ENCODE peak calls at places on chromosomes 1 and 21, in six cellular contexts. M, D, R, U, H and K are unnamed samples.

GRCh38 chr1:187338762-187339412 is 510.1 kb downstream of the PLA2G4A start:
- DNase-seq in M (no peak), D (no peak), R (no peak), U (no peak), H (no peak), K (no peak)

GRCh38 chr1:45205000-45205909 is 1.1 kb downstream of the ZSWIM5 start:
- DNase-seq in M (no peak), D (peak; percentile 71), R (peak; percentile 81), U (peak; percentile 38), H (peak; percentile 12), K (peak; percentile 43)

GRCh38 chr1:89622895-89623294 is 10.0 kb upstream of the LRRC8C start:
- DNase-seq in M (no peak), D (peak; percentile 62), R (no peak), U (no peak), H (no peak), K (no peak)

GRCh38 chr1:30706528-30706927 is 16.9 kb downstream of the MATN1 start:
- DNase-seq in M (peak; percentile 23), D (peak; percentile 76), R (peak; percentile 66), U (no peak), H (no peak), K (no peak)

GRCh38 chr1:16607433-16607851 is 5.9 kb downstream of the NBPF1 start:
- DNase-seq in M (no peak), D (no peak), R (no peak), U (peak; percentile 25), H (no peak), K (no peak)

GRCh38 chr1:2060082-2060481 is 9.9 kb downstream of the PRKCZ start:
- DNase-seq in M (no peak), D (no peak), R (no peak), U (no peak), H (no peak), K (no peak)

GRCh38 chr1:7732331-7732730 is 38.8 kb upstream of the VAMP3 start:
- DNase-seq in M (no peak), D (no peak), R (no peak), U (no peak), H (no peak), K (no peak)

GRCh38 chr1:40405812-40406211 is 32.3 kb downstream of the SMAP2 start:
- DNase-seq in M (no peak), D (no peak), R (no peak), U (no peak), H (no peak), K (no peak)

GRCh38 chr1:227759345-227760300 is 24.4 kb downstream of the SNAP47 start:
- DNase-seq in M (peak; percentile 46), D (peak; percentile 98), R (no peak), U (no peak), H (peak; percentile 90), K (peak; percentile 98)

GRCh38 chr1:24551910-24552571 is 3.8 kb upstream of the NCMAP start:
- DNase-seq in M (no peak), D (no peak), R (peak; percentile 40), U (no peak), H (no peak), K (no peak)

GRCh38 chr1:59481915-59482505 is 185.1 kb downstream of the FGGY start:
- DNase-seq in M (no peak), D (peak; percentile 60), R (no peak), U (no peak), H (no peak), K (peak; percentile 22)

GRCh38 chr1:119449964-119450363 is 35.0 kb downstream of the HSD3B2 start:
- DNase-seq in M (peak; percentile 48), D (no peak), R (peak; percentile 4), U (no peak), H (peak; percentile 9), K (no peak)

GRCh38 chr1:186540521-186540920 is 79.6 kb upstream of the PDC start:
- DNase-seq in M (no peak), D (no peak), R (no peak), U (no peak), H (no peak), K (no peak)

GRCh38 chr1:63928197-63929105 is 154.6 kb downstream of the ROR1 start:
- DNase-seq in M (no peak), D (peak; percentile 64), R (peak; percentile 45), U (no peak), H (no peak), K (no peak)

GRCh38 chr21:35414511-35415139 is 365.5 kb upstream of the RUNX1 start:
- DNase-seq in M (no peak), D (no peak), R (no peak), U (no peak), H (no peak), K (peak; percentile 50)

GRCh38 chr1:193754732-193755427 is 568.5 kb upstream of the B3GALT2 start:
- DNase-seq in M (no peak), D (peak; percentile 21), R (no peak), U (no peak), H (no peak), K (no peak)

GRCh38 chr1:95408506-95409136 is 174.6 kb downstream of the RWDD3 start:
- DNase-seq in M (no peak), D (no peak), R (no peak), U (no peak), H (no peak), K (no peak)

GRCh38 chr1:38685373-38685772 is 174.2 kb downstream of the RRAGC start:
- DNase-seq in M (no peak), D (no peak), R (no peak), U (no peak), H (no peak), K (no peak)

GRCh38 chr1:62398377-62398776 is 38.5 kb upstream of the USP1 start:
- DNase-seq in M (peak; percentile 86), D (peak; percentile 70), R (no peak), U (no peak), H (peak; percentile 22), K (peak; percentile 74)

GRCh38 chr1:118826669-118827068 is 161.5 kb downstream of the TBX15 start:
- DNase-seq in M (peak; percentile 26), D (no peak), R (no peak), U (no peak), H (no peak), K (no peak)

GRCh38 chr1:30110826-30111225 is 612.6 kb downstream of the MATN1 start:
- DNase-seq in M (no peak), D (no peak), R (no peak), U (no peak), H (no peak), K (no peak)

DNA sequence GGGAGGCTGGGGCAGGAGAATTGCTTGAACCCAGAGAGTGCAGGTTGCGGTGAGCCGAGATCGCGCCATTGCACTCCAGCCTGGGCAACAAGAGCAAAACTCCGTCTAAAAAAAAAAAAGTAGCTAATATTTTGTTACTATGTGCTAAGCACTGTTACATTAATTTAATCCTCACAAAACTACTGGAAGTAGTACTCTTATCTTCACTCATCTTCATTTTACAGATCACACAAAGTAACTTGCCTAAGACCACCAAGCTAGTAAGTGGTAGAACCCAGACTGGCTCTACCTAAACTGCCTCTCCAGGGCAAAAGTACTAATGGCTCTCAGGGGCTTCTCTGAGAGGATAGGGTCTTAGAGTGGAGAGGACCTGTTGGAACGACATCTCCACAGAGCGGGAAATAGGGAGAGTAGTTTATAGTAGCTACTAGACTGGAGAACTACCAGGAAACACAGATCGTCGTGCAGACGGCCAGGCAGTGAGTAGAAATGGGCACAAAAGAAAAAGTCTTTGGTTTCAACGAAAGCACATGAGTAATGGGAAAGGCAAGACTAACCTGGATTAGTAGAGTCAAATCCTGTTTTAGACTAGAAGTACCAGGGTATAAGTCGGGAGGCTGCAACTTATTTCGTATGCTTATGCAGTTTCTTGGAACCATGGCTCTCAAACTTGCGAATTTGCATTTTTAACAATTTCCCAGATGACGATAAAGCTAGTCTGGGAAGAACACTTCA is 1.4 kb downstream of the CLCC1 start:
- DNase-seq in M (no peak), D (no peak), R (no peak), U (no peak), H (no peak), K (peak; percentile 2)
- H3K4me3 ChIP-seq in M (peak overlapping the region; percentile 81), D (peak overlapping the region; percentile 85), R (peak overlapping the region; percentile 44), U (peak overlapping the region; percentile 79), H (peak overlapping the region; percentile 79), K (peak overlapping the region; percentile 65)

GRCh38 chr1:165152727-165153126 is 203.8 kb downstream of the LMX1A start:
- DNase-seq in M (no peak), D (no peak), R (peak; percentile 61), U (no peak), H (peak; percentile 30), K (no peak)
- TF ChIP-seq CTCF in M (peak; percentile 37), D (no peak), R (peak; percentile 8), U (no peak), H (peak; percentile 58), K (no peak)

DNA sequence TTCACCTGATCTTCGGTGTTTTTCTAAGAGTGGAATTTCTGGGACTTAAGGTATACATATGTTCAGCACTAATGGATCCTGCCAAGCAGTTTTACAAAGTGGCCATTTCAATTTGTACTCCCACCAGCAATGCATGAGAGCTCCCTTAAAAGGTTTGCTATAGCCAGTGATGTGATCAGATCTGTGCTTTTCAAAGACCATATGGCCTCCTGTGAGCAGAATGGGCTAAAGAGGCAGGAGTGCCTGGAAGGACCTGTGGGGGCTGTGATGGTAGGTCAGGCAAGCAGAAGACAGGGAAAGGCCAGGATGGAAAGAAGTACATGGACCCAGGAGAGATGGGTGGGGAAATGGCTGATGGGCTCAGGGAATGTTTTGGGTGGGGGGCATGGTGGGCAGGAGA is 252.7 kb downstream of the DISC1 start:
- DNase-seq in M (no peak), D (no peak), R (no peak), U (no peak), H (no peak), K (no peak)
- H3K4me3 ChIP-seq in M (no peak overlapping the region), D (no peak overlapping the region), R (no peak overlapping the region), U (no peak overlapping the region), H (no peak overlapping the region), K (no peak overlapping the region)

GRCh38 chr1:245121523-245121922 is 33.3 kb upstream of the KIF26B start:
- DNase-seq in M (no peak), D (no peak), R (no peak), U (no peak), H (no peak), K (no peak)

GRCh38 chr1:245124241-245124640 is 30.5 kb upstream of the KIF26B start:
- DNase-seq in M (no peak), D (no peak), R (no peak), U (no peak), H (no peak), K (no peak)

GRCh38 chr1:245128381-245128780 is 26.4 kb upstream of the KIF26B start:
- DNase-seq in M (no peak), D (no peak), R (no peak), U (no peak), H (no peak), K (no peak)

GRCh38 chr1:245126530-245126929 is 28.3 kb upstream of the KIF26B start:
- DNase-seq in M (no peak), D (no peak), R (no peak), U (no peak), H (no peak), K (no peak)

DNA sequence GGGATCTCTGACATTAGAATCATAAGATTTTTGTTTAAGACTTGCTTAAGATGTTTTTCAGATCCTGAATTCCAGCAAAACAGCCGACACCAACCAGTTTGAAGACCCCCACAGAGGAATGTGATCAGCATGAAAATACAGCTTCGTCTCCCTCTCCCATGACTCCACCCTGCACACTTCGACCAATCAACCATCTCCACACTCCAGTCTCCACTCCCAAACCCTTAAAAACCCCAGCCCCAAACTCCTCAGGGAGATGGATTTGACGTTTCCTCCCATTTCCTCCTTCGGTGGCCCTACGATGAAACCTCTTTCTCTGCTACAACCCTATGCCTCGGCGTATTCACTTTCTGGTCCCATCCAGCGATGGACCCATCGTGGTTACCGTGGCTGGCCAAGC is 30.1 kb upstream of the KIF26B start:
- DNase-seq in M (no peak), D (no peak), R (no peak), U (no peak), H (no peak), K (no peak)
- TF ChIP-seq CTCF in M (no peak), D (no peak), R (no peak), U (no peak), H (no peak), K (no peak)